ENCODE peak calls at places on chromosome 1, in six cellular contexts. One of them, this sample, is unnamed. For H3K4me1, the result is how much of the 10 kb centered on the place peaks cover.

GRCh38 chr1:50412813-50413476 is 10.3 kb downstream of the DMRTA2 start:
- DNase-seq in Caco-2: no peak
- DNase-seq in HCT116: no peak
- DNase-seq in heart right ventricle: no peak
- DNase-seq in lower lobe of right lung: no peak
- DNase-seq in tibial nerve: no peak
- DNase-seq in this sample: no peak

GRCh38 chr1:44624268-44624901 is 49.9 kb downstream of the TMEM53 start:
- DNase-seq in heart right ventricle: no peak
- DNase-seq in tibial nerve: no peak
- DNase-seq in HCT116: no peak
- DNase-seq in Caco-2: no peak
- DNase-seq in lower lobe of right lung: no peak
- DNase-seq in this sample: peak

GRCh38 chr1:215957692-215958091 is 390.6 kb downstream of the KCTD3 start:
- DNase-seq in HCT116: no peak
- DNase-seq in heart right ventricle: no peak
- DNase-seq in lower lobe of right lung: no peak
- DNase-seq in tibial nerve: no peak
- DNase-seq in Caco-2: no peak
- DNase-seq in this sample: no peak

GRCh38 chr1:186286615-186287317 is 88.3 kb downstream of the TPR start:
- DNase-seq in HCT116: no peak
- DNase-seq in Caco-2: no peak
- DNase-seq in lower lobe of right lung: no peak
- DNase-seq in heart right ventricle: no peak
- DNase-seq in tibial nerve: no peak
- DNase-seq in this sample: no peak

GRCh38 chr1:234515821-234516241 is 36.9 kb upstream of the TARBP1 start:
- DNase-seq in lower lobe of right lung: no peak
- DNase-seq in HCT116: no peak
- DNase-seq in Caco-2: no peak
- DNase-seq in tibial nerve: no peak
- DNase-seq in heart right ventricle: no peak
- DNase-seq in this sample: no peak

GRCh38 chr1:216778763-216779162 is 55.5 kb upstream of the ESRRG start:
- DNase-seq in HCT116: no peak
- DNase-seq in lower lobe of right lung: no peak
- DNase-seq in heart right ventricle: no peak
- DNase-seq in Caco-2: no peak
- DNase-seq in tibial nerve: no peak
- DNase-seq in this sample: no peak

GRCh38 chr1:6917067-6917466 is 131.8 kb downstream of the CAMTA1 start:
- DNase-seq in Caco-2: no peak
- DNase-seq in HCT116: no peak
- DNase-seq in lower lobe of right lung: no peak
- DNase-seq in tibial nerve: no peak
- DNase-seq in heart right ventricle: no peak
- DNase-seq in this sample: no peak

GRCh38 chr1:154154534-154155181 is at the start of gene NUP210L:
- DNase-seq in tibial nerve: peak
- DNase-seq in lower lobe of right lung: peak
- DNase-seq in heart right ventricle: peak
- DNase-seq in HCT116: no peak
- DNase-seq in Caco-2: no peak
- DNase-seq in this sample: peak

GRCh38 chr1:30822966-30823581 is 65.5 kb upstream of the LAPTM5 start:
- DNase-seq in Caco-2: no peak
- DNase-seq in lower lobe of right lung: no peak
- DNase-seq in HCT116: no peak
- DNase-seq in tibial nerve: no peak
- DNase-seq in heart right ventricle: no peak
- DNase-seq in this sample: no peak

GRCh38 chr1:9871021-9871420 is 39.0 kb downstream of the CTNNBIP1 start:
- DNase-seq in HCT116: no peak
- DNase-seq in heart right ventricle: no peak
- DNase-seq in lower lobe of right lung: no peak
- DNase-seq in tibial nerve: no peak
- DNase-seq in Caco-2: no peak
- DNase-seq in this sample: no peak

GRCh38 chr1:32618673-32619221 is 31.6 kb downstream of the ZBTB8OS start:
- DNase-seq in Caco-2: no peak
- DNase-seq in tibial nerve: no peak
- DNase-seq in lower lobe of right lung: no peak
- DNase-seq in heart right ventricle: no peak
- DNase-seq in HCT116: no peak
- DNase-seq in this sample: no peak

GRCh38 chr1:24993871-24994270 is 63.8 kb upstream of the RUNX3 start:
- DNase-seq in heart right ventricle: no peak
- DNase-seq in tibial nerve: no peak
- DNase-seq in HCT116: no peak
- DNase-seq in Caco-2: no peak
- DNase-seq in lower lobe of right lung: no peak
- DNase-seq in this sample: peak

GRCh38 chr1:64060611-64061302 is 142.7 kb upstream of the UBE2U start:
- DNase-seq in Caco-2: no peak
- DNase-seq in HCT116: no peak
- DNase-seq in tibial nerve: no peak
- DNase-seq in heart right ventricle: no peak
- DNase-seq in lower lobe of right lung: no peak
- DNase-seq in this sample: no peak

GRCh38 chr1:201826830-201827229 is 2.1 kb upstream of the IPO9 start:
- DNase-seq in tibial nerve: no peak
- DNase-seq in Caco-2: no peak
- DNase-seq in heart right ventricle: no peak
- DNase-seq in lower lobe of right lung: no peak
- DNase-seq in HCT116: no peak
- DNase-seq in this sample: no peak

GRCh38 chr1:81802601-81803422 is 2.1 kb downstream of the ADGRL2 start:
- DNase-seq in lower lobe of right lung: peak
- DNase-seq in tibial nerve: peak
- DNase-seq in Caco-2: peak
- DNase-seq in HCT116: no peak
- DNase-seq in heart right ventricle: peak
- DNase-seq in this sample: peak

GRCh38 chr1:192763243-192763642 is 45.6 kb upstream of the RGS2 start:
- DNase-seq in lower lobe of right lung: no peak
- DNase-seq in Caco-2: no peak
- DNase-seq in tibial nerve: no peak
- DNase-seq in heart right ventricle: no peak
- DNase-seq in HCT116: no peak
- DNase-seq in this sample: no peak

GRCh38 chr1:3323791-3324703 is 130.4 kb upstream of the ARHGEF16 start:
- DNase-seq in lower lobe of right lung: no peak
- DNase-seq in heart right ventricle: no peak
- DNase-seq in tibial nerve: no peak
- DNase-seq in Caco-2: no peak
- DNase-seq in HCT116: no peak
- DNase-seq in this sample: no peak

GRCh38 chr1:67191668-67192520 is 25.6 kb downstream of the IL23R start:
- DNase-seq in HCT116: no peak
- DNase-seq in heart right ventricle: no peak
- DNase-seq in Caco-2: no peak
- DNase-seq in tibial nerve: no peak
- DNase-seq in lower lobe of right lung: no peak
- DNase-seq in this sample: no peak

GRCh38 chr1:161932668-161933067 is 91.0 kb downstream of the OLFML2B start:
- DNase-seq in tibial nerve: no peak
- DNase-seq in heart right ventricle: peak
- DNase-seq in HCT116: no peak
- DNase-seq in lower lobe of right lung: no peak
- DNase-seq in Caco-2: no peak
- DNase-seq in this sample: no peak

GRCh38 chr1:179303173-179303572 is 9.6 kb downstream of the SOAT1 start:
- DNase-seq in lower lobe of right lung: no peak
- DNase-seq in HCT116: no peak
- DNase-seq in Caco-2: no peak
- DNase-seq in tibial nerve: no peak
- DNase-seq in heart right ventricle: no peak
- DNase-seq in this sample: no peak

GRCh38 chr1:166165661-166166399 is 971 bp downstream of the FAM78B start:
- DNase-seq in lower lobe of right lung: peak
- DNase-seq in Caco-2: no peak
- DNase-seq in heart right ventricle: no peak
- DNase-seq in tibial nerve: no peak
- DNase-seq in HCT116: no peak
- DNase-seq in this sample: peak

GRCh38 chr1:224433041-224433670 is 1.4 kb downstream of the WDR26 start:
- DNase-seq in tibial nerve: no peak
- DNase-seq in HCT116: no peak
- DNase-seq in heart right ventricle: no peak
- DNase-seq in Caco-2: no peak
- DNase-seq in lower lobe of right lung: peak
- DNase-seq in this sample: peak

GRCh38 chr1:161119379-161120061 is 1.6 kb downstream of the NIT1 start:
- DNase-seq in HCT116: peak
- DNase-seq in Caco-2: peak
- DNase-seq in heart right ventricle: no peak
- DNase-seq in tibial nerve: no peak
- DNase-seq in lower lobe of right lung: no peak
- DNase-seq in this sample: no peak

GRCh38 chr1:22096036-22096435 is 43.5 kb downstream of the CDC42 start:
- DNase-seq in lower lobe of right lung: no peak
- DNase-seq in tibial nerve: no peak
- DNase-seq in Caco-2: no peak
- DNase-seq in heart right ventricle: no peak
- DNase-seq in HCT116: no peak
- DNase-seq in this sample: no peak

GRCh38 chr1:68384872-68385390 is 64.8 kb downstream of the RPE65 start:
- DNase-seq in heart right ventricle: peak
- DNase-seq in HCT116: peak
- DNase-seq in Caco-2: no peak
- DNase-seq in lower lobe of right lung: no peak
- DNase-seq in tibial nerve: no peak
- DNase-seq in this sample: no peak

GRCh38 chr1:222994506-222995229 is 148.4 kb downstream of the TLR5 start:
- DNase-seq in lower lobe of right lung: no peak
- DNase-seq in HCT116: no peak
- DNase-seq in heart right ventricle: no peak
- DNase-seq in tibial nerve: no peak
- DNase-seq in Caco-2: no peak
- DNase-seq in this sample: no peak

GRCh38 chr1:59703226-59703917 is 111.4 kb upstream of the HOOK1 start:
- DNase-seq in Caco-2: no peak
- DNase-seq in lower lobe of right lung: no peak
- DNase-seq in tibial nerve: no peak
- DNase-seq in heart right ventricle: no peak
- DNase-seq in HCT116: no peak
- DNase-seq in this sample: no peak
- H3K4me1 ChIP-seq in Caco-2: under half
- H3K4me1 ChIP-seq in lower lobe of right lung: under half
- H3K4me1 ChIP-seq in tibial nerve: under half
- H3K4me1 ChIP-seq in heart right ventricle: half or more
- H3K4me1 ChIP-seq in HCT116: under half
- H3K4me1 ChIP-seq in this sample: under half

DNA sequence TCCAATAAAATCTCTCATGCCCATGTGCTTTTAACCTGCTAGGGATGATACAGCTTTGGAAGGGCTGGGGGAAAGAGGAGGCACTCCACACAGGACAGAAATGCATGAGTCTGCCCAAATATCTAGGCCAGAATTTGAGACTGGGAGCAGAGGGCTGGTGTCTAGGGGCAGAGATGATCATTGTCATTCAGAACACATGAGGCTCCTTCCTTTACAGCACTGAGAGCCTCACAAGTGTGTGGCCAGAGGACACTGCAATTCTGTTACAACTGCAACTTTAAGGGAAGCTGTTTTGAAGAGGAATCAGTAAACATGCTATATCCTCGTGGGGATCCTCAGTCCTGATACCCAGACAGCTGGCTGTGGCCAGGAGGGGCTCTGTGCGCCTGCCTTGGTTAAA is 541.3 kb downstream of the OMA1 start:
- DNase-seq in lower lobe of right lung: no peak
- DNase-seq in Caco-2: no peak
- DNase-seq in heart right ventricle: no peak
- DNase-seq in tibial nerve: no peak
- DNase-seq in HCT116: no peak
- DNase-seq in this sample: no peak
- H3K4me1 ChIP-seq in lower lobe of right lung: under half
- H3K4me1 ChIP-seq in Caco-2: under half
- H3K4me1 ChIP-seq in heart right ventricle: under half
- H3K4me1 ChIP-seq in tibial nerve: under half
- H3K4me1 ChIP-seq in HCT116: under half
- H3K4me1 ChIP-seq in this sample: under half

DNA sequence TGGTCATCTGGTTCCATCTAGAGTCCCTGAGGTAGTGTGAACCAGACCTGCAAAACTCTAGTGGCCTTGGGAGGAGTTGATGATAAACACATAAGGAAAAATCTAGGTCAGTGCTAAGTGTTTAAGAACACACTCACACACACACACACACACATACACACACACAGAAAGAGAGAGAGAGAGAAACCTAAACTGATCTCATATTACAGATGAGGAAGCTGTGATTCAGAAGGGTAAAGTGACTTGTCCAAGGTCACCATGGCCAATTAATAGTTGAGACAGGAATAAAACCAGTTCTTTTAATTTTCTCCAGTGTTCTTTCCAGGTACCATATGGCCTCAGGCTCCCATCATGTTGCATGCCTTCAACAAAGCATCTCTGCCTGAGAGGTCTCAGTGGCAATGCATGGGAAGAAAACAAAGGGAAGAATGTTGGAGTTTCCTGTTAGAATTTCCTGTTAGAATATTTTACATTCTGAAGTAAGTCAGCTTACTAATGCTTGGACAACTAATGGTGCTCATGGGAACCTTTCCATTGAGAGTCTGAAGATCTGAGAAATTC is 77.3 kb upstream of the TSPAN2 start:
- DNase-seq in HCT116: no peak
- DNase-seq in heart right ventricle: no peak
- DNase-seq in tibial nerve: no peak
- DNase-seq in Caco-2: no peak
- DNase-seq in lower lobe of right lung: no peak
- DNase-seq in this sample: no peak
- H3K4me1 ChIP-seq in HCT116: under half
- H3K4me1 ChIP-seq in heart right ventricle: under half
- H3K4me1 ChIP-seq in tibial nerve: under half
- H3K4me1 ChIP-seq in Caco-2: under half
- H3K4me1 ChIP-seq in lower lobe of right lung: under half
- H3K4me1 ChIP-seq in this sample: under half

GRCh38 chr1:38440402-38440801 is 393.8 kb upstream of the POU3F1 start:
- DNase-seq in tibial nerve: no peak
- DNase-seq in lower lobe of right lung: no peak
- DNase-seq in heart right ventricle: no peak
- DNase-seq in Caco-2: no peak
- DNase-seq in HCT116: no peak
- DNase-seq in this sample: no peak

GRCh38 chr1:38444770-38445442 is 398.3 kb upstream of the POU3F1 start:
- DNase-seq in lower lobe of right lung: no peak
- DNase-seq in tibial nerve: no peak
- DNase-seq in Caco-2: no peak
- DNase-seq in heart right ventricle: no peak
- DNase-seq in HCT116: no peak
- DNase-seq in this sample: no peak

GRCh38 chr1:38446936-38447335 is 400.3 kb upstream of the POU3F1 start:
- DNase-seq in lower lobe of right lung: no peak
- DNase-seq in HCT116: no peak
- DNase-seq in tibial nerve: no peak
- DNase-seq in heart right ventricle: no peak
- DNase-seq in Caco-2: no peak
- DNase-seq in this sample: no peak

GRCh38 chr1:38444311-38444710 is 397.7 kb upstream of the POU3F1 start:
- DNase-seq in Caco-2: no peak
- DNase-seq in HCT116: no peak
- DNase-seq in heart right ventricle: no peak
- DNase-seq in tibial nerve: no peak
- DNase-seq in lower lobe of right lung: no peak
- DNase-seq in this sample: no peak
- H3K4me1 ChIP-seq in Caco-2: under half
- H3K4me1 ChIP-seq in HCT116: under half
- H3K4me1 ChIP-seq in heart right ventricle: under half
- H3K4me1 ChIP-seq in tibial nerve: under half
- H3K4me1 ChIP-seq in lower lobe of right lung: under half
- H3K4me1 ChIP-seq in this sample: under half

This sample was measured in spleen.